ENCODE peak calls at places on chromosomes 7 and 10, in four cellular contexts. L is foreskin fibroblast, Q is DMS153, C is fibroblast of mammary gland. Y is an unnamed sample.

GRCh38 chr7:46197833-46198540 is 276.9 kb upstream of the IGFBP3 start:
- DNase-seq in L (no peak), Q (no peak), C (no peak), Y (no peak)

GRCh38 chr10:126387931-126388911 is at the start of gene ADAM12:
- DNase-seq in L (peak; percentile 83), C (peak; percentile 80), Q (no peak), Y (no peak)

GRCh38 chr7:64877714-64878610 is 25.1 kb upstream of the ZNF273 start:
- DNase-seq in Q (no peak), L (no peak), C (no peak), Y (no peak)

GRCh38 chr10:5595591-5596590 is 70.5 kb downstream of the ASB13 start:
- DNase-seq in L (peak; percentile 92), Q (no peak), C (peak; percentile 94), Y (no peak)

GRCh38 chr10:64091889-64092288 is 570.7 kb downstream of the REEP3 start:
- DNase-seq in C (no peak), Q (peak; percentile 11), L (no peak), Y (peak; percentile 9)

GRCh38 chr10:114393886-114394285 is 10.4 kb downstream of the AFAP1L2 start:
- DNase-seq in L (no peak), C (no peak), Q (no peak), Y (no peak)

GRCh38 chr7:106865130-106866115 is at the start of gene PIK3CG:
- DNase-seq in L (no peak), C (no peak), Q (no peak), Y (no peak)

GRCh38 chr7:27459021-27459728 is 203.5 kb downstream of the HIBADH start:
- DNase-seq in Q (no peak), L (peak; percentile 67), C (peak; percentile 69), Y (no peak)

GRCh38 chr7:128915841-128916642 is 5.5 kb upstream of the KCP start:
- DNase-seq in L (no peak), Q (no peak), C (no peak), Y (no peak)

GRCh38 chr7:25656581-25657026 is 428.3 kb upstream of the NPVF start:
- DNase-seq in L (peak; percentile 4), Q (peak; percentile 42), C (peak; percentile 46), Y (no peak)

GRCh38 chr7:123797673-123798526 is 47.1 kb upstream of the HYAL4 start:
- DNase-seq in C (peak; percentile 73), Q (peak; percentile 57), L (peak; percentile 68), Y (peak; percentile 70)

GRCh38 chr10:97321032-97321806 is 2.1 kb downstream of the FRAT1 start:
- DNase-seq in L (no peak), Q (peak; percentile 52), C (no peak), Y (peak; percentile 84)

GRCh38 chr7:131249003-131249402 is 78.7 kb upstream of the MKLN1 start:
- DNase-seq in C (peak; percentile 98), L (peak; percentile 98), Q (no peak), Y (no peak)

GRCh38 chr7:31105256-31105950 is 53.3 kb downstream of the ADCYAP1R1 start:
- DNase-seq in Q (no peak), C (no peak), L (no peak), Y (no peak)

GRCh38 chr7:95886501-95887090 is 114.2 kb downstream of the DYNC1I1 start:
- DNase-seq in C (peak; percentile 25), Q (peak; percentile 91), L (no peak), Y (peak; percentile 32)

GRCh38 chr7:101676956-101677355 is 47.9 kb upstream of the MYL10 start:
- DNase-seq in Q (no peak), C (no peak), L (no peak), Y (no peak)

GRCh38 chr7:24705481-24705954 is 51.7 kb downstream of the GSDME start:
- DNase-seq in L (no peak), Q (no peak), C (no peak), Y (no peak)

GRCh38 chr10:5045095-5045494 is 41.4 kb upstream of the AKR1C2 start:
- DNase-seq in Q (no peak), L (no peak), C (no peak), Y (no peak)

GRCh38 chr10:75540357-75541335 is 109.2 kb downstream of the LRMDA start:
- DNase-seq in L (no peak), C (no peak), Q (no peak), Y (no peak)

GRCh38 chr10:38146579-38147333 is 52.6 kb downstream of the ZNF37A start:
- DNase-seq in C (no peak), L (no peak), Q (no peak), Y (no peak)

GRCh38 chr7:122442929-122443328 is 138.4 kb upstream of the FEZF1 start:
- DNase-seq in L (no peak), C (no peak), Q (no peak), Y (no peak)

GRCh38 chr10:4567637-4568036 is 258.4 kb upstream of the AKR1E2 start:
- DNase-seq in L (no peak), Q (no peak), C (no peak), Y (no peak)

GRCh38 chr7:80224416-80224815 is 89.8 kb downstream of the GNAI1 start:
- DNase-seq in C (no peak), Q (no peak), L (no peak), Y (no peak)

GRCh38 chr7:117005449-117005848 is 52.1 kb downstream of the ST7 start:
- DNase-seq in L (no peak), C (no peak), Q (no peak), Y (no peak)

GRCh38 chr7:151833213-151833651 is 43.7 kb downstream of the PRKAG2 start:
- DNase-seq in L (no peak), Q (no peak), C (no peak), Y (no peak)

GRCh38 chr10:116210588-116211346 is 62.2 kb downstream of the GFRA1 start:
- DNase-seq in C (no peak), L (no peak), Q (no peak), Y (no peak)

GRCh38 chr10:70462349-70462984 is 16.1 kb upstream of the PALD1 start:
- DNase-seq in L (peak; percentile 33), C (no peak), Q (peak; percentile 23), Y (no peak)

GRCh38 chr7:50156746-50157145 is 63.7 kb upstream of the ZPBP start:
- DNase-seq in Q (no peak), C (no peak), L (no peak), Y (no peak)

GRCh38 chr10:49375611-49376010 is 20.3 kb downstream of the DRGX start:
- DNase-seq in Q (no peak), C (no peak), L (no peak), Y (no peak)

GRCh38 chr7:144057954-144058353 is 9.2 kb downstream of the OR2A5 start:
- DNase-seq in L (peak; percentile 1), C (peak; percentile 15), Q (no peak), Y (no peak)

GRCh38 chr7:47581442-47581820 is 480 bp downstream of the TNS3 start:
- DNase-seq in Q (no peak), C (no peak), L (peak; percentile 34), Y (no peak)

Y was measured in NCI-H510A treated with DMSO at 0.1 percent for 48 hours.